ENCODE peak calls at places on chromosomes 4 and X, in five cellular contexts. P, A, X, L and S are unnamed samples.

GRCh38 chr4:1637580-1638271 is 46.4 kb downstream of the FAM53A start:
- ATAC-seq in L (no peak), X (no peak), P (no peak), A (no peak), S (no peak)

GRCh38 chr4:138405934-138406567 is 163.9 kb upstream of the SLC7A11 start:
- ATAC-seq in A (peak), X (peak), L (no peak), P (no peak), S (no peak)

GRCh38 chrX:66050140-66050569 is 10.3 kb upstream of the VSIG4 start:
- ATAC-seq in A (no peak), L (peak), X (peak), P (no peak), S (peak)

GRCh38 chr4:156547439-156547838 is 424.2 kb downstream of the PDGFC start:
- ATAC-seq in L (no peak), P (no peak), A (no peak), X (peak), S (peak)

GRCh38 chr4:128379860-128380259 is 92.2 kb upstream of the PGRMC2 start:
- ATAC-seq in X (peak), P (peak), L (peak), A (peak), S (no peak)

GRCh38 chrX:2710041-2710471 is 19.0 kb downstream of the CD99 start:
- ATAC-seq in L (peak), X (peak), P (no peak), A (peak), S (peak)

GRCh38 chr4:138181288-138181687 is 60.9 kb downstream of the SLC7A11 start:
- ATAC-seq in A (no peak), P (no peak), L (no peak), X (peak), S (peak)

GRCh38 chr4:185681604-185682003 is 130.4 kb downstream of the SORBS2 start:
- ATAC-seq in L (no peak), A (no peak), P (no peak), X (no peak), S (no peak)

GRCh38 chr4:64857815-64858214 is 448.6 kb upstream of the TECRL start:
- ATAC-seq in L (no peak), X (no peak), P (no peak), A (peak), S (no peak)

GRCh38 chr4:93605163-93605562 is 223.4 kb upstream of the ATOH1 start:
- ATAC-seq in A (peak), P (no peak), L (no peak), X (no peak), S (no peak)

GRCh38 chr4:10099521-10100325 is 16.9 kb downstream of the WDR1 start:
- ATAC-seq in A (no peak), L (no peak), P (no peak), X (no peak), S (no peak)

GRCh38 chr4:185318679-185319078 is 77.0 kb downstream of the LRP2BP start:
- ATAC-seq in A (peak), P (peak), L (peak), X (no peak), S (no peak)

GRCh38 chr4:119149110-119149509 is 13.5 kb downstream of the MYOZ2 start:
- ATAC-seq in L (no peak), A (no peak), P (no peak), X (no peak), S (no peak)

GRCh38 chr4:166882221-166882620 is 352.1 kb downstream of the SPOCK3 start:
- ATAC-seq in A (no peak), P (no peak), X (no peak), L (no peak), S (no peak)

GRCh38 chr4:28350485-28350884 is 1489.8 kb downstream of the STIM2 start:
- ATAC-seq in X (no peak), A (no peak), P (no peak), L (no peak), S (no peak)

GRCh38 chr4:8021796-8022195 is 82.1 kb upstream of the AFAP1 start:
- ATAC-seq in L (peak), X (no peak), A (no peak), P (peak), S (no peak)

GRCh38 chrX:69285401-69285871 is 120.2 kb upstream of the PJA1 start:
- ATAC-seq in P (no peak), X (peak), A (no peak), L (no peak), S (peak)

GRCh38 chr4:98794565-98795205 is 134.2 kb downstream of the EIF4E start:
- ATAC-seq in P (no peak), L (peak), A (peak), X (no peak), S (no peak)

GRCh38 chr4:1852904-1853623 is 2.9 kb downstream of the LETM1 start:
- ATAC-seq in L (peak), A (no peak), P (no peak), X (no peak), S (no peak)

GRCh38 chr4:151517896-151518295 is 108.9 kb downstream of the FHIP1A start:
- ATAC-seq in P (no peak), X (no peak), A (no peak), L (no peak), S (no peak)

GRCh38 chrX:9765737-9766098 is at the start of gene GPR143:
- ATAC-seq in A (no peak), L (no peak), P (no peak), X (no peak), S (no peak)

GRCh38 chr4:3176625-3177229 is 72.2 kb upstream of the MSANTD1 start:
- ATAC-seq in A (no peak), X (no peak), L (no peak), P (no peak), S (no peak)

GRCh38 chrX:124086411-124086810 is 124.9 kb downstream of the STAG2 start:
- ATAC-seq in A (no peak), P (no peak), X (no peak), L (no peak), S (no peak)

GRCh38 chrX:39063037-39063436 is 261.8 kb downstream of the MID1IP1 start:
- ATAC-seq in P (no peak), A (no peak), X (peak), L (no peak), S (no peak)

GRCh38 chr4:180565856-180566431 is 1677.3 kb upstream of the TENM3 start:
- ATAC-seq in A (no peak), L (no peak), P (no peak), X (no peak), S (no peak)

GRCh38 chr4:77215107-77215506 is 58.1 kb downstream of the CCNG2 start:
- ATAC-seq in X (no peak), P (no peak), A (no peak), L (no peak), S (no peak)

GRCh38 chrX:110791206-110791605 is 4.4 kb downstream of the CHRDL1 start:
- ATAC-seq in P (no peak), L (no peak), A (no peak), X (no peak), S (no peak)

GRCh38 chrX:110794601-110795000 is 1.0 kb downstream of the CHRDL1 start:
- ATAC-seq in L (no peak), A (peak), P (no peak), X (no peak), S (no peak)

GRCh38 chrX:110795645-110796510 is at the start of gene CHRDL1:
- ATAC-seq in A (peak), L (no peak), P (peak), X (peak), S (peak)
- TF ChIP-seq POLR2AphosphoS5 in A (no peak), L (no peak), P (no peak), X (no peak), S (peak)

DNA sequence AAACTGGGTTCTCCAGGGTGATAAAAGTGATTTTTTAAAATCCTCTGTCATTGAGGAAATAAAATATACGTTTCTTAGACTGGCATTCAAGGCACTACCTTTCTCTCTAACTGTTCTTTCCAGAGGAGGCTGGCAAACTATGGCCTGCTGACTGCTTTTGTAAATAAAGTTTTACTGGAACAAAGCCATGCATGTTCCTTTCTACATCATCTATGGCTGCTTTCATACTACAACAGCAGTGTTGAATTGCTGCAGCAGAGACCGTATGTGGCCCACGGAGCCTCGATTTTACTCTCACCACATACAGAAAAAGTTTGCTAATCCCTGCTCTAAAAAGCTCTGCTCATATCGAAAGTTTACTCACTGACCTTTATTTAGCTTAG is 20.2 kb downstream of the SETD7 start:
- ATAC-seq in A (no peak), P (no peak), X (no peak), L (no peak), S (no peak)
- TF ChIP-seq POLR2A in A (no peak), P (no peak), X (no peak), L (no peak), S (no peak)

DNA sequence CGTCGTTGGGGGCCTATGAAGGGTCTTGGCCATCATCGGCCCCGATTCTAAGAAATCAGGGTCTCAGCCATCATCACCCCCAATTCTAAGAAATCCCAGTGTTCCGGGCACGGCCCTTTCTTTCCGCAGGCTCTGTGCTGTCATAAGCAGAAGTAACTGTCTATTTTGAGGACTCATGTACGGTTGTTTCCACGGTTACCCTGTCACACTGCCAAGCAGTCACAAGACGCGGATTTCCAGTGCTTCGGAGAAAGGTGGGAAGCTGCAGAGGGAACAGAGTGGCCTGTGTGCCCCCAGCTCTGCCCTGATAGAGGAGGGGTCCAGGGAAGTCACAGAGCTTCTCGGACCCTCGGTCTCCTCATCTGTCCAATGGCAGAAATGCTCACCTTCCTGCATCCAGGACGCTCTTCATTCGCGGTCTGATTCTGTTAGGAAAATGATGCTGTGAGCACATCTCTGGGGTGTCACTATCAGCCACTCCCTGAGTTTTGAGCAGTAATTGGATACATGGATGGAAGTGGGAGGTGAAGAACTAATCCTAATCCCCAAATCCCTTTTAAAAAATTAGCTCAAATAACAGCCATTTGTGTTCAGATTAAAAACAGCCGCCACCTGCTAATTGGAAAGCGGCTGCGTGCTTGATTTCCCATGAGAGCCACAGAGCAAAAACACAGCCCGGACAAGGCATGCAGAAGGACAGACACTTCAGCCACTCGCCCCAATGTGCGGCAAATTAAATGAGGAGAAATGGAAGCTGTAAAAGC is 73.1 kb downstream of the WFS1 start:
- ATAC-seq in A (no peak), L (no peak), X (peak), P (no peak), S (no peak)
- TF ChIP-seq EP300 in A (no peak), L (no peak), X (no peak), P (no peak), S (no peak)

GRCh38 chr4:183589710-183590109 is 69.3 kb downstream of the RWDD4 start:
- ATAC-seq in P (no peak), L (peak), X (no peak), A (no peak), S (no peak)
- TF ChIP-seq POLR2AphosphoS5 in P (no peak), L (no peak), X (no peak), A (no peak), S (no peak)

GRCh38 chr4:83489711-83490326 is 4.9 kb upstream of the ABRAXAS1 start:
- ATAC-seq in A (no peak), P (no peak), X (no peak), L (peak), S (no peak)

GRCh38 chr4:83486457-83487129 is 1.7 kb upstream of the ABRAXAS1 start:
- ATAC-seq in L (peak), A (no peak), P (peak), X (no peak), S (no peak)

GRCh38 chr4:83484500-83485431 is at the start of gene ABRAXAS1:
- ATAC-seq in L (peak), X (peak), P (peak), A (peak), S (peak)
- TF ChIP-seq POLR2A in L (peak), X (peak), P (peak), A (peak), S (peak)

GRCh38 chr4:22030321-22030720 is 81.7 kb upstream of the KCNIP4 start:
- ATAC-seq in A (no peak), L (no peak), X (no peak), P (no peak), S (no peak)

GRCh38 chr4:22029803-22030202 is 81.2 kb upstream of the KCNIP4 start:
- ATAC-seq in P (no peak), X (no peak), A (no peak), L (no peak), S (no peak)

DNA sequence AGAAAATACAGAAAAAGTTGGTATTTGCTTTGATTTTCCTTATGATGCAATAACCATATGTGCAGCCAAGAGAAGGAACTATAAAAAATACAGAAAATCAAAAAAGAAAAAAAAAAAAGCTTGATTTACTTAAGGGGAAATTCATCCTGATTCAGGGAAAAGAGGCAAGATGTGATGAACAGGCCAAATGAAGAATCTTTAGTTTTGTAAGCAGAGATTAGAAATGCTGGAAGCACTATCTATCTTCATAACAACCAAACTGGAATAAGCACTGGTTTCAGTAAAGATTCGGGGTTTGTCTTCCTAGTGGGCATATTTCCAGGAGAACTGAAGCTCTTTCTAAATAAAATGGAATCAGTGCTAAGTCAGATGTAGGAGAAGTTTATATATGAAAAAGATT is 82.9 kb upstream of the KCNIP4 start:
- ATAC-seq in A (no peak), X (no peak), L (no peak), P (no peak), S (no peak)
- TF ChIP-seq EP300 in A (no peak), X (no peak), L (no peak), P (no peak), S (no peak)

DNA sequence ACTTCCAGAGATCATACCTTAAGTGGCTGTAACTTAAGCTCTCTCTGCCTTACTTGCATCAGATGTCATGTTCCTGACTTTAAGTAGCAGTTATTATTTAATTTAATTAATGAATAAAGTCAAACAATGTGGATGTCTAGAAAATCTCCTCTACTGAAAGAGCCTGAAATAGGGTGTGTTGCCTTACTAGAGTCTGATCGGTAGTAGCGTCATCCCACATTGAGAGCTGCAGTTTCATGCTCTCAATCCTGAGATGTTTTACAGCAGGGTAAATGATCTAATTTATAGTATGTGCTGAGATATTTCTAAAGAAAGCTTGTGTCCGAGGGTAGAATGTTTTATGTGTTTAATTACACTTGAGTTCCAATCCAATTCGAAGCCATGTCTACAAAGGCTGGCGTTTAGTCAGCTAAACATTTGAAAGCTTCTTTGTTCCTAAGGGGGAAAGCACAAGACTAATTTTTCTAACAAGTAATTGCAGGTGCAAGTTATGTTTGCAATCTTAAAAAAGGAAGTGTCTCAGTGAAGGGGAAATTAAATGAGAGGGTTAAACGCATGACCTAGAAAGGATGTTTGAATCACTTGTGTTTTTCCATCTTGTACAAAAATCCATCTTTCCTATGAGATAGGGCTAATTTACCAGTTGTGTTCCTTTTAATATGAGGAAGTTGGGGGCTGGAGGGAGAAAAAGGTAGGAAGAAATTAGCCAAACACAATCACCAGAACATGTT is 391.0 kb upstream of the MAGEB2 start:
- ATAC-seq in L (no peak), X (no peak), P (no peak), A (no peak), S (no peak)
- TF ChIP-seq POLR2AphosphoS5 in L (no peak), X (no peak), P (no peak), A (no peak), S (no peak)

GRCh38 chr4:78776729-78777555 is 792 bp downstream of the BMP2K start:
- ATAC-seq in P (peak), X (peak), L (peak), A (peak), S (peak)
- TF ChIP-seq POLR2A in P (no peak), X (no peak), L (peak), A (peak), S (peak)